ENCODE peak calls at places on chromosomes 12 and 14, in four cellular contexts. U is activated CD4-positive, alpha-beta T cell treated with anti-CD3 and anti-CD28 coated beads for 48 hours; C is aorta; S is stimulated activated CD4-positive, alpha-beta T cell treated with anti-CD3 and anti-CD28 coated beads, TNF-alpha, amount 100 ng/mL, for 1 hour. O is an unnamed sample.
A peak's percentile ranks its signal among the peaks of the same experiment; 100 is the strongest.

GRCh38 chr14:74964787-74965769 is 9.7 kb upstream of the PGF start:
- DNase-seq in S (no peak), U (no peak), C (peak; percentile 25), O (no peak)

GRCh38 chr12:50283924-50284236 is 560 bp upstream of the LIMA1 start:
- DNase-seq in U (no peak), S (no peak), C (no peak), O (no peak)

GRCh38 chr14:46540986-46541385 is 110.6 kb downstream of the RPL10L start:
- DNase-seq in C (no peak), U (no peak), S (no peak), O (no peak)

GRCh38 chr14:31277085-31277484 is 69.5 kb upstream of the HECTD1 start:
- DNase-seq in C (no peak), U (no peak), S (no peak), O (no peak)

GRCh38 chr12:17975239-17975638 is 114.8 kb downstream of the RERGL start:
- DNase-seq in C (no peak), S (no peak), U (no peak), O (no peak)

GRCh38 chr12:69214169-69214568 is 25.2 kb upstream of the CPSF6 start:
- DNase-seq in U (no peak), S (no peak), C (no peak), O (no peak)

GRCh38 chr12:75754698-75755097 is 243.3 kb upstream of the KRR1 start:
- DNase-seq in C (no peak), U (no peak), S (no peak), O (no peak)

GRCh38 chr12:45192041-45192695 is 23.7 kb upstream of the ANO6 start:
- DNase-seq in S (no peak), C (no peak), U (no peak), O (no peak)

GRCh38 chr14:57295261-57295660 is 26.5 kb downstream of the AP5M1 start:
- DNase-seq in U (no peak), S (no peak), C (no peak), O (no peak)

GRCh38 chr12:69556383-69556782 is 28.9 kb upstream of the CCT2 start:
- DNase-seq in S (no peak), U (no peak), C (no peak), O (no peak)

GRCh38 chr12:29073631-29074239 is 75.3 kb upstream of the FAR2 start:
- DNase-seq in U (no peak), C (no peak), S (no peak), O (no peak)

GRCh38 chr14:100677925-100678765 is 48.5 kb upstream of the DLK1 start:
- DNase-seq in S (no peak), C (no peak), U (no peak), O (no peak)

GRCh38 chr14:66281036-66281776 is 205.0 kb upstream of the CCDC196 start:
- DNase-seq in U (no peak), S (no peak), C (peak; percentile 46), O (no peak)

GRCh38 chr14:58082011-58082410 is 70.0 kb downstream of the ARMH4 start:
- DNase-seq in U (no peak), C (no peak), S (no peak), O (no peak)

GRCh38 chr12:124727244-124727673 is 136.4 kb downstream of the SCARB1 start:
- DNase-seq in C (peak; percentile 93), S (no peak), U (no peak), O (no peak)

GRCh38 chr12:5720405-5721045 is 224.5 kb downstream of the ANO2 start:
- DNase-seq in S (no peak), C (no peak), U (no peak), O (no peak)

GRCh38 chr14:79586401-79586800 is 624.9 kb downstream of the DIO2 start:
- DNase-seq in U (no peak), S (no peak), C (no peak), O (no peak)